ENCODE peak calls at places on chromosomes 12 and 14, in five cellular contexts. J, Q, Y, O and Z are unnamed samples.

GRCh38 chr12:130934753-130935152 is 19.0 kb upstream of the ADGRD1 start:
- DNase-seq in J (no peak), Q (no peak), Y (no peak), O (no peak), Z (no peak)

GRCh38 chr12:49616533-49617219 is 6.7 kb upstream of the PRPF40B start:
- DNase-seq in J (no peak), Q (no peak), Y (no peak), O (no peak), Z (no peak)

GRCh38 chr14:60654303-60654925 is 5.1 kb upstream of the SIX1 start:
- DNase-seq in J (no peak), Q (no peak), Y (peak), O (no peak), Z (no peak)

GRCh38 chr14:26008290-26008689 is 589.5 kb downstream of the NOVA1 start:
- DNase-seq in J (no peak), Q (no peak), Y (no peak), O (no peak), Z (no peak)

GRCh38 chr12:90510948-90511347 is 444.0 kb downstream of the CCER1 start:
- DNase-seq in J (no peak), Q (no peak), Y (peak), O (no peak), Z (no peak)

GRCh38 chr12:75177997-75178396 is 31.6 kb downstream of the KCNC2 start:
- DNase-seq in J (no peak), Q (no peak), Y (peak), O (no peak), Z (no peak)

GRCh38 chr12:121628037-121628436 is 1.7 kb downstream of the ORAI1 start:
- DNase-seq in J (peak), Q (peak), Y (no peak), O (no peak), Z (no peak)

GRCh38 chr12:92208613-92209121 is 63.0 kb upstream of the BTG1 start:
- DNase-seq in J (no peak), Q (no peak), Y (peak), O (no peak), Z (no peak)

GRCh38 chr14:92945959-92946846 is 23.3 kb downstream of the CHGA start:
- DNase-seq in J (peak), Q (peak), Y (peak), O (peak), Z (no peak)

GRCh38 chr12:40336573-40337199 is 111.9 kb downstream of the LRRK2 start:
- DNase-seq in J (no peak), Q (no peak), Y (peak), O (no peak), Z (no peak)

GRCh38 chr12:51871126-51871525 is 16.8 kb upstream of the ANKRD33 start:
- DNase-seq in J (no peak), Q (no peak), Y (no peak), O (no peak), Z (no peak)

GRCh38 chr12:56162468-56163290 is 4.5 kb downstream of the MYL6 start:
- DNase-seq in J (no peak), Q (no peak), Y (no peak), O (no peak), Z (no peak)

GRCh38 chr12:56160160-56160763 is 2.1 kb downstream of the MYL6 start:
- DNase-seq in J (peak), Q (no peak), Y (peak), O (no peak), Z (no peak)

GRCh38 chr12:56159482-56160105 is 1.4 kb downstream of the MYL6 start:
- DNase-seq in J (no peak), Q (no peak), Y (no peak), O (no peak), Z (no peak)

GRCh38 chr12:56161677-56162351 is 3.7 kb downstream of the MYL6 start:
- DNase-seq in J (no peak), Q (no peak), Y (no peak), O (no peak), Z (no peak)

DNA sequence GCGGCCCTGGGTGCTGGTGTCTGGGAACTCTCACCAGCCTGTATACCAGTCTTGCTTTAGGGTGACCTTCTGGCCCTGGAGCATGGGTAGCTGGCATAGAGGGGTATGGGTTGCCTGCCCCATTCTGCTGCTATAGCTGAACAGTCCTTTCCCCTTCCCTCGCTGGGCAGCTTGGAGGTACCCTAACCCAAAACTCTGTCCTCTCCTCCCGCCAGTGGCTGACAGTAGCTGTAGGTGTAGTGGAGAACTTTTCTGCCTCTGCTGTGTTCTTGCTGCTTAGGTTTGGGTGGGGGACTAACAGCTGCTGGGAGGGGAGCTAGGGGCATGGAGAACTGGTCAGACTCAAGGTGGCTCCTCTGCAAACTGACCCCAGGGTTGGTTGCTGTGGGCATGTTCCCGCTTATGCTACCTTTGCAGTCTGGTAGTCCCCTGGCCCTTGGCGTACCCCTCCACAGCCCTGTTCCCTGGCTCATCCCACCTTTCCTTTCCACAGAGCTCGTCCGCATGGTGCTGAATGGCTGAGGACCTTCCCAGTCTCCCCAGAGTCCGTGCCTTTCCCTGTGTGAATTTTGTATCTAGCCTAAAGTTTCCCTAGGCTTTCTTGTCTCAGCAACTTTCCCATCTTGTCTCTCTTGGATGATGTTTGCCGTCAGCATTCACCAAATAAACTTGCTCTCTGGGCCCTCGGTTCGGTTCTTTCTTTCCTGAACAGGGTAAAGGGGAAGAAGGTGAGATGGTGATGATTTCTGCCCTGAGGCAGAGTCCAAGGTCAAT is 2.9 kb downstream of the MYL6 start:
- DNase-seq in J (no peak), Q (no peak), Y (no peak), O (no peak), Z (no peak)
- TF ChIP-seq POLR2A in J (no peak), Q (no peak), Y (no peak), O (no peak), Z (no peak)

GRCh38 chr12:95239216-95239615 is 21.6 kb downstream of the VEZT start:
- DNase-seq in J (no peak), Q (no peak), Y (no peak), O (no peak), Z (no peak)

GRCh38 chr12:95243497-95244183 is 26.0 kb downstream of the VEZT start:
- DNase-seq in J (no peak), Q (no peak), Y (no peak), O (no peak), Z (no peak)

GRCh38 chr12:95244350-95244749 is 26.7 kb downstream of the VEZT start:
- DNase-seq in J (no peak), Q (no peak), Y (no peak), O (no peak), Z (no peak)

GRCh38 chr12:95240556-95240955 is 22.9 kb downstream of the VEZT start:
- DNase-seq in J (no peak), Q (no peak), Y (no peak), O (no peak), Z (no peak)

GRCh38 chr12:95241761-95242506 is 24.3 kb downstream of the VEZT start:
- DNase-seq in J (no peak), Q (no peak), Y (no peak), O (no peak), Z (no peak)
- H3K27ac ChIP-seq in J (no peak), Q (no peak), Y (no peak), O (no peak), Z (no peak)

GRCh38 chr12:80332827-80333226 is 111.2 kb upstream of the PTPRQ start:
- DNase-seq in J (no peak), Q (no peak), Y (no peak), O (no peak), Z (no peak)
- TF ChIP-seq CTCF in J (no peak), Q (no peak), Y (no peak), O (no peak), Z (no peak)

GRCh38 chr14:65411656-65412188 is 808 bp upstream of the FUT8 start:
- DNase-seq in J (peak), Q (peak), Y (peak), O (peak), Z (peak)
- TF ChIP-seq POLR2A in J (peak), Q (no peak), Y (no peak), O (peak), Z (peak)

GRCh38 chr12:613996-614726 is 49.1 kb downstream of the NINJ2 start:
- DNase-seq in J (peak), Q (peak), Y (no peak), O (no peak), Z (no peak)
- H3K27ac ChIP-seq in J (no peak), Q (no peak), Y (no peak), O (no peak), Z (no peak)

GRCh38 chr14:85531594-85532391 is 1.8 kb downstream of the FLRT2 start:
- DNase-seq in J (no peak), Q (peak), Y (peak), O (peak), Z (peak)
- TF ChIP-seq CTCF in J (no peak), Q (no peak), Y (peak), O (no peak), Z (no peak)

DNA sequence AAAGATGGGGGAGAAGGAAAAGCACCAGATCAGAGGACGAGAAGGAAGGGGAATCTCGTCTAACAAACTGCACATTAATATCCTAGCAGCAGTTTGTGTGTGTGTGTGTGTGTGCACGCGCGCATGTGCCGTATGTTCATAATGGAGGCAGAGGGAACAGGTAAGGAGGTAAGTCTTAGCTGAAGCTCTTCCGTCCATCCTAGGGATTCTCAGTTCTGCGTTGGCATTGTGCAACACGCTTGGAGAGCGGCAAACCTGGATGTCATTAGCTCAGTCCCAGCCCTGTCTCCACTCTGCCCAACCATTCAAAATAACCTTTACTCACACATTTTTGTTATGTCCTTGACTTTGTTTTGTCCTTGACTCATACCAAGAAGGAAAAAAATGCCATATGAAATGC is 1.6 kb upstream of the C1R start:
- DNase-seq in J (no peak), Q (no peak), Y (no peak), O (no peak), Z (no peak)
- TF ChIP-seq POLR2A in J (peak), Q (no peak), Y (no peak), O (no peak), Z (no peak)

GRCh38 chr14:70602254-70602653 is 1.8 kb upstream of the MED6 start:
- DNase-seq in J (no peak), Q (no peak), Y (no peak), O (no peak), Z (no peak)

GRCh38 chr14:70600382-70601157 is at the start of gene MED6:
- DNase-seq in J (peak), Q (peak), Y (peak), O (peak), Z (peak)

GRCh38 chr14:70595443-70596185 is 4.8 kb downstream of the MED6 start:
- DNase-seq in J (no peak), Q (no peak), Y (peak), O (no peak), Z (no peak)

GRCh38 chr14:70601162-70601561 is 707 bp upstream of the MED6 start:
- DNase-seq in J (no peak), Q (no peak), Y (peak), O (no peak), Z (no peak)
- H3K27ac ChIP-seq in J (peak), Q (peak), Y (no peak), O (peak), Z (peak)

GRCh38 chr12:46071769-46072624 is 81.6 kb upstream of the SCAF11 start:
- DNase-seq in J (peak), Q (peak), Y (peak), O (peak), Z (peak)
- TF ChIP-seq CTCF in J (peak), Q (peak), Y (peak), O (peak), Z (peak)

DNA sequence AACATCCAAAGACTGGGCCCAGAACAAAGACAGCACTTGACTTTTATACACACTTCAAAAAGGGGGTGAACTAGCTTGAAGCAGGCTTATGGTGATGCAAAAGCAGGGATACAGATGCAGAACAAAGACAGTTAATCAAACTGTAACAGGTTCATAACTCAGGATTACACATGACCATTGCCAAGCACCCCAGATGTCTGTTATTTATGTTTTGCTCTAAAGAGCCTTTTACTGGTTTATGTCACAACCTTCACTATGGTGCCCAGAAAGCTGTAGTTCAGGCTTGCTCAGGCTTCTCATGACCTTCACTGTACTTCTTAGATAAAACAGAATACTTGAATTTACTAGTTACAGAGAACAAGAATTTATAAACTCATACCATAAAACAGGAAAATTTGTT is 31.7 kb upstream of the SLC38A4 start:
- DNase-seq in J (no peak), Q (no peak), Y (no peak), O (no peak), Z (no peak)
- TF ChIP-seq POLR2A in J (no peak), Q (no peak), Y (no peak), O (no peak), Z (no peak)